ENCODE peak calls at places on chromosome 20, in four cellular contexts. O, M, F and T are unnamed samples.

GRCh38 chr20:25360631-25361286 is 29.9 kb downstream of the ABHD12 start:
- DNase-seq in M (peak; percentile 47), F (no peak), O (no peak), T (no peak)

GRCh38 chr20:3094848-3095629 is 10.5 kb upstream of the AVP start:
- DNase-seq in O (no peak), M (no peak), F (no peak), T (no peak)

GRCh38 chr20:57474191-57474590 is 50.7 kb downstream of the CTCFL start:
- DNase-seq in M (no peak), O (no peak), F (no peak), T (no peak)

GRCh38 chr20:46946181-46946624 is 51.6 kb downstream of the EYA2 start:
- DNase-seq in M (no peak), F (no peak), O (no peak), T (no peak)

GRCh38 chr20:45066372-45066771 is 34.6 kb downstream of the KCNS1 start:
- DNase-seq in M (no peak), F (no peak), O (no peak), T (no peak)

GRCh38 chr20:46123482-46124245 is 5.5 kb downstream of the CD40 start:
- DNase-seq in F (no peak), M (no peak), O (no peak), T (no peak)

GRCh38 chr20:1242530-1242929 is 16.7 kb downstream of the RAD21L1 start:
- DNase-seq in F (no peak), M (peak; percentile 85), O (no peak), T (no peak)

GRCh38 chr20:25457886-25458680 is 50.6 kb downstream of the GINS1 start:
- DNase-seq in M (no peak), O (no peak), F (no peak), T (no peak)

GRCh38 chr20:10427060-10427692 is 6.8 kb downstream of the MKKS start:
- DNase-seq in M (peak; percentile 79), O (peak; percentile 41), F (peak; percentile 61), T (no peak)

GRCh38 chr20:50012282-50013263 is 29.8 kb downstream of the SNAI1 start:
- DNase-seq in M (no peak), F (no peak), O (no peak), T (no peak)

GRCh38 chr20:14918981-14919380 is 581.6 kb upstream of the FLRT3 start:
- DNase-seq in O (no peak), F (no peak), M (no peak), T (no peak)

GRCh38 chr20:50731930-50732690 is 730 bp downstream of the PARD6B start:
- DNase-seq in O (no peak), F (peak; percentile 85), M (no peak), T (no peak)

GRCh38 chr20:45290677-45291355 is 15.8 kb upstream of the RBPJL start:
- DNase-seq in O (peak; percentile 67), F (peak; percentile 84), M (peak; percentile 79), T (peak; percentile 61)

GRCh38 chr20:59580208-59580980 is 23.9 kb upstream of the PHACTR3 start:
- DNase-seq in M (no peak), O (no peak), F (no peak), T (no peak)

GRCh38 chr20:4548552-4548951 is 173.2 kb upstream of the PRND start:
- DNase-seq in F (no peak), O (no peak), M (no peak), T (no peak)

GRCh38 chr20:51586005-51586440 is 43.5 kb upstream of the NFATC2 start:
- DNase-seq in O (no peak), M (peak; percentile 68), F (no peak), T (no peak)

GRCh38 chr20:17935186-17935585 is 33.4 kb downstream of the SNX5 start:
- DNase-seq in O (no peak), M (peak; percentile 26), F (no peak), T (no peak)

GRCh38 chr20:17808782-17809181 is 109.0 kb downstream of the BANF2 start:
- DNase-seq in O (no peak), F (no peak), M (no peak), T (no peak)

DNA sequence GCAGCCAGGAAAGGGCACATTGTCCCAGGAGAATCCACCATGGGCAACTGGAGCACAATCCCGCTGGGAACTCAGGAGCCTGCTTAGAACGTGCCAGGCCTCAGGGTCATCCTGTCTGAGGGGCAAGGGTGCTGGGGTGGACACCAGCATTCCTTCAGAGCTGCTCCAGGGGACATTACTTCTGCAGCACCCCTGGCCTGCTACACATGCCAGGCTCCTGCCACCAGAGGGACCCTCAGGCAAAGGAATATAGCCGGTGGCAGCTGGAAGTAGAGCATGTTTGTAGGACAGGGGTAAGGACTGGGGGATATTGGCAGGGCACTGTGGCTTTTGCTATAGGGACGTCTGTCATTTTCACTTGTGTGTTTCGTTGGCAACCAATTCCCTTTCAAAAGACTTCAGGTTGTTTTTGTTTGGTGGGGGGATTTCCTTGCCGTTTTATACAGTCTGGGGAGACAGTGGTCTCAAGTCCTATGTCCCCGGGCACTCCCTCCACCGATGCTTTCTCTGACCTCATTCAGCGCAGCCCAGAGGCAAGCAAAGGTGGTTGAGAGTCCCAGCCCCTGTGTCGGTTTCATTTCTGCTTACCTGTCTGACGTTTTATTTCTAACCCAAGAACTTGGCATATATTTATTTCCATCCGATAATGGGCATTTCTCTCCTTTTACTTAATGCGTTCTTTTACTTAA is 130.8 kb downstream of the JPH2 start:
- DNase-seq in M (no peak), F (peak; percentile 72), O (no peak), T (no peak)
- TF ChIP-seq CTCF in M (peak; percentile 43), F (peak; percentile 67), O (peak; percentile 31), T (peak; percentile 28)

GRCh38 chr20:38187512-38187911 is 22.4 kb upstream of the TGM2 start:
- DNase-seq in M (no peak), F (peak; percentile 41), O (no peak), T (no peak)
- TF ChIP-seq CTCF in M (peak; percentile 16), F (no peak), O (no peak), T (no peak)

GRCh38 chr20:53934421-53935352 is 135.7 kb downstream of the BCAS1 start:
- DNase-seq in M (peak; percentile 89), F (no peak), O (peak; percentile 43), T (no peak)
- TF ChIP-seq CTCF in M (no peak), F (no peak), O (no peak), T (no peak)

DNA sequence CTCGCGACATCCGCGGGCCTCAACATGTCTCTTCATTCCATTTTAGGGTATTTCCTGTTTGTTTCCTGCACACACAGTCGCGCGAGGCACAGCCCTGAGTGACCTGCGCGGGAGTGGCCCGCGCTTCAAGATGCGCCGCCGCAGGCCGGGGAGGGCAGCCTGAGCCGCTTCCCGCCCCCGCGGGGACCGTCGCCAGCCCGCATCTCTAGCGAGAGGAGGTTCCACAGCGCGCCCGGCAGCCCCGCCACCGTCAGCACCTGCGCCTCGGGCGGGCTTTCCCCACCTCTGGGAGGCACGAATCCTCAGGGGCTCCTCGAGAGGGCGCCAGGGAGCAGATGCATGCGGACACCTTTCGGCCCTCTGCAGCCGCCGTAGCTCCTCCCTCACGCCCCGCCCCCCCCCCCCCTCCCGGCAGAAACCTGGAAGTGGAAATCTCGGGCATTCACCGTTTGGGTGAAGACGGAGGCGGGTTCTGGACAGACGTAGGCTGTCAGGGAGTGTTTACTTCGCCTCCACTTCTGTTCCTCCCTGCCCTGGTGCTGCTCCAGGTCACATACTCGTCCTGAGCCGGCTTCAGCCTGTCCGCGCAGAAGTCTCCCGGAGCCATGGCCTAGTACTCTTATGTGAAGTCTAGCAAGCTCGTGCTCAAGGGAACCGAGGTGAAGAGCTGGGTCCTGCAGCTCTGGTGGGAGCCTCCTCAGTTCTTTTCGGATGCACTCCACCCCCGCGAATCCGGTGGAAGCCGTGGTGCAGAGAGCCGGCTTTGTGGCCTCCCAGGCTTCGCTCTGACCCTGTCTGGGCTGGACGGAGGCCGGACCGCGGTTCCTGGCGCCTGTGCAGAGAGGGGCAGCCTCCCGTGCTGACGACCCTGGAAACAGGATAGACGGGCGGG is 880.5 kb upstream of the DEFB115 start:
- DNase-seq in O (peak; percentile 83), F (no peak), M (peak; percentile 86), T (peak; percentile 28)
- TF ChIP-seq CTCF in O (peak; percentile 75), F (no peak), M (peak; percentile 44), T (no peak)

DNA sequence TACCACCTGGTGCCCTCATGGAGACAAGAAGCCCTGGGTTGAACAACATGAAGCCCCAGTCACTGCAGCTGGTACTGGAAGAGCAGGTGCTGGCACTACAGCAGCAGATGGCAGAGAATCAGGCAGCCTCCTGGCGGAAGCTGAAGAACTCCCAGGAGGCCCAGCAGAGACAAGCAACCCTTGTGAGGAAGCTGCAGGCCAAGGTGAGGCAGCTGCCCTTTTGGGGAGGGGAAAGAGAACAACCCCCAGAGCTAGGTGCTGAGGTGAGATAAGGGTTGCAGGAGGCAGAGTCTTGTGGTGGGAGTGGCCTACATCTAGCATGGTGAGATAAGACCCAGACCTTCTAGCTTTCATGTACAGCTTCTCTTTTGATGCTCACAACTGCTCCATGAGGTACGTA is 7.0 kb downstream of the CEP250 start:
- DNase-seq in F (no peak), O (no peak), M (no peak), T (no peak)
- TF ChIP-seq CTCF in F (no peak), O (no peak), M (no peak), T (no peak)

GRCh38 chr20:48538058-48538825 is 289.6 kb downstream of the PREX1 start:
- DNase-seq in O (no peak), M (peak; percentile 93), F (peak; percentile 48), T (no peak)
- TF ChIP-seq CTCF in O (no peak), M (no peak), F (no peak), T (no peak)

GRCh38 chr20:43988867-43989266 is 74.2 kb downstream of the TOX2 start:
- DNase-seq in O (no peak), M (no peak), F (no peak), T (no peak)
- TF ChIP-seq CTCF in O (no peak), M (no peak), F (no peak), T (no peak)

DNA sequence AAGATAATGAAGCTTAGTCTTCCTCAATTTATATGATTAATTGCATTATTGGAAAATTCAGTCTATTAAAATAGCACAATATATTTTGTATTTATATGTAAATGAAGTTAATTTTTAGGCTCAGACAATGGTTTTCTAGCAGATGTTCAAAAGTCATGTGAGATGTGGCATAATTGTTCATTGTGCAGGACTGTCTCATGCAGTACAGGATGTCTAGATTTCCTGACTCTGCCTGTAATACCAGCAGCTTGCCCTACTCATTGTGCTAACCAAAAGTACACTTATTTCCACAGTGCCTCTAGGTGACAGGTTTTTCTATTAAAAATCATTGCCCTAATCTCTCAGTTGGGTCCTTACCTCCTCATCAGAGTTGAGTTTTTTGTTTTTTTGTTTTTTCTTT is 12.4 kb downstream of the RALGAPB start:
- DNase-seq in M (peak; percentile 26), O (no peak), F (no peak), T (no peak)
- TF ChIP-seq CTCF in M (no peak), O (no peak), F (no peak), T (no peak)

GRCh38 chr20:23878787-23879186 is 761 bp downstream of the CST5 start:
- DNase-seq in F (no peak), M (no peak), O (no peak), T (no peak)

GRCh38 chr20:23873370-23874015 is 6.1 kb downstream of the CST5 start:
- DNase-seq in F (no peak), O (no peak), M (no peak), T (no peak)

GRCh38 chr20:23877524-23877923 is 2.0 kb downstream of the CST5 start:
- DNase-seq in O (no peak), F (no peak), M (no peak), T (no peak)

GRCh38 chr20:23875606-23876237 is 3.8 kb downstream of the CST5 start:
- DNase-seq in M (no peak), F (no peak), O (no peak), T (no peak)

DNA sequence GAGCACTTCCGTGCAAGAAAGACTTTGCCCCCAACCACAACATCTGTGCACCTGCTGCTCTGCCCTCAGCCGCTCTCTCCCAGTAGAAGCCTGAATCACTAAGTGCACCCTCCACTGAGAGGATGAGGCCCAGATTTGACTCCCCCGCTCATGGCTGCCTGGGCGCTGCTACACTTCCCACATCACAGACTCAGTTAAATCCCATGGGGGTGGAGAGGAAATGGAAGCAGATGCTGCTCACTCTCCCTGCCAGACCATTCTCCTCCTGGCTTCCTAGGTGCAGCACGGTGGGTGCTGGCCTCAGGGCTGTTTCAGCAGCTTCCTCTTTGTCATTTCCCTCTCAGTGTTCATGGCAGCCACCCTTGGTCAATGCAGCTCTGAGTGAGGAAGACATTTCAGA is 4.8 kb downstream of the CST5 start:
- DNase-seq in F (no peak), O (no peak), M (no peak), T (no peak)
- TF ChIP-seq CTCF in F (no peak), O (no peak), M (no peak), T (no peak)